ENCODE peak calls at places on chromosomes 7 and 10, in nine cellular contexts. One of them, this sample, is unnamed.
A peak's percentile ranks its signal among the peaks of the same experiment; 100 is the strongest.

GRCh38 chr7:4840097-4840501 is 21.7 kb downstream of the PAPOLB start:
- DNase-seq in KBM-7: no peak
- DNase-seq in astrocyte of the spinal cord: no peak
- DNase-seq in dermis microvascular lymphatic vessel endothelial cell: no peak
- DNase-seq in T follicular helper cell: no peak
- DNase-seq in brain microvascular endothelial cell: no peak
- DNase-seq in ureter: no peak
- DNase-seq in non-pigmented ciliary epithelial cell: no peak
- DNase-seq in suprapubic skin: no peak
- DNase-seq in this sample: no peak

GRCh38 chr7:8078418-8078817 is 109.8 kb downstream of the GLCCI1 start:
- DNase-seq in suprapubic skin: no peak
- DNase-seq in T follicular helper cell: no peak
- DNase-seq in dermis microvascular lymphatic vessel endothelial cell: no peak
- DNase-seq in astrocyte of the spinal cord: no peak
- DNase-seq in ureter: no peak
- DNase-seq in brain microvascular endothelial cell: no peak
- DNase-seq in KBM-7: no peak
- DNase-seq in non-pigmented ciliary epithelial cell: no peak
- DNase-seq in this sample: no peak

GRCh38 chr10:25758041-25758457 is 176.0 kb upstream of the MYO3A start:
- DNase-seq in non-pigmented ciliary epithelial cell: no peak
- DNase-seq in astrocyte of the spinal cord: peak; percentile 34
- DNase-seq in KBM-7: peak; percentile 46
- DNase-seq in T follicular helper cell: no peak
- DNase-seq in ureter: no peak
- DNase-seq in dermis microvascular lymphatic vessel endothelial cell: no peak
- DNase-seq in suprapubic skin: no peak
- DNase-seq in brain microvascular endothelial cell: peak; percentile 40
- DNase-seq in this sample: no peak

GRCh38 chr7:77846317-77847092 is 47.9 kb downstream of the PHTF2 start:
- DNase-seq in non-pigmented ciliary epithelial cell: no peak
- DNase-seq in dermis microvascular lymphatic vessel endothelial cell: no peak
- DNase-seq in suprapubic skin: no peak
- DNase-seq in astrocyte of the spinal cord: no peak
- DNase-seq in T follicular helper cell: no peak
- DNase-seq in ureter: no peak
- DNase-seq in brain microvascular endothelial cell: no peak
- DNase-seq in KBM-7: no peak
- DNase-seq in this sample: no peak

GRCh38 chr7:92415225-92415624 is 32.1 kb upstream of the GATAD1 start:
- DNase-seq in suprapubic skin: no peak
- DNase-seq in non-pigmented ciliary epithelial cell: no peak
- DNase-seq in brain microvascular endothelial cell: no peak
- DNase-seq in T follicular helper cell: no peak
- DNase-seq in dermis microvascular lymphatic vessel endothelial cell: no peak
- DNase-seq in ureter: no peak
- DNase-seq in astrocyte of the spinal cord: no peak
- DNase-seq in KBM-7: no peak
- DNase-seq in this sample: no peak

GRCh38 chr10:49005270-49005669 is 65.6 kb upstream of the LRRC18 start:
- DNase-seq in ureter: no peak
- DNase-seq in KBM-7: no peak
- DNase-seq in dermis microvascular lymphatic vessel endothelial cell: no peak
- DNase-seq in astrocyte of the spinal cord: no peak
- DNase-seq in brain microvascular endothelial cell: no peak
- DNase-seq in suprapubic skin: no peak
- DNase-seq in T follicular helper cell: no peak
- DNase-seq in non-pigmented ciliary epithelial cell: no peak
- DNase-seq in this sample: no peak

GRCh38 chr7:83060218-83060617 is 102.5 kb downstream of the PCLO start:
- DNase-seq in T follicular helper cell: no peak
- DNase-seq in dermis microvascular lymphatic vessel endothelial cell: no peak
- DNase-seq in KBM-7: no peak
- DNase-seq in ureter: no peak
- DNase-seq in suprapubic skin: no peak
- DNase-seq in brain microvascular endothelial cell: no peak
- DNase-seq in non-pigmented ciliary epithelial cell: no peak
- DNase-seq in astrocyte of the spinal cord: no peak
- DNase-seq in this sample: no peak

GRCh38 chr7:70693690-70694356 is 438.1 kb upstream of the GALNT17 start:
- DNase-seq in T follicular helper cell: peak; percentile 21
- DNase-seq in non-pigmented ciliary epithelial cell: no peak
- DNase-seq in dermis microvascular lymphatic vessel endothelial cell: no peak
- DNase-seq in KBM-7: peak; percentile 28
- DNase-seq in brain microvascular endothelial cell: peak; percentile 10
- DNase-seq in suprapubic skin: peak; percentile 83
- DNase-seq in ureter: peak; percentile 74
- DNase-seq in astrocyte of the spinal cord: peak; percentile 68
- DNase-seq in this sample: peak; percentile 80

GRCh38 chr10:86693721-86694369 is 25.5 kb downstream of the LDB3 start:
- DNase-seq in non-pigmented ciliary epithelial cell: no peak
- DNase-seq in dermis microvascular lymphatic vessel endothelial cell: no peak
- DNase-seq in T follicular helper cell: no peak
- DNase-seq in astrocyte of the spinal cord: peak; percentile 50
- DNase-seq in KBM-7: peak; percentile 72
- DNase-seq in ureter: no peak
- DNase-seq in brain microvascular endothelial cell: peak; percentile 41
- DNase-seq in suprapubic skin: no peak
- DNase-seq in this sample: peak; percentile 77

GRCh38 chr7:33940503-33940902 is 35.2 kb downstream of the BMPER start:
- DNase-seq in brain microvascular endothelial cell: no peak
- DNase-seq in non-pigmented ciliary epithelial cell: no peak
- DNase-seq in dermis microvascular lymphatic vessel endothelial cell: no peak
- DNase-seq in suprapubic skin: no peak
- DNase-seq in astrocyte of the spinal cord: no peak
- DNase-seq in ureter: no peak
- DNase-seq in KBM-7: no peak
- DNase-seq in T follicular helper cell: no peak
- DNase-seq in this sample: no peak

GRCh38 chr7:114481995-114482394 is 67.4 kb downstream of the FOXP2 start:
- DNase-seq in T follicular helper cell: no peak
- DNase-seq in KBM-7: no peak
- DNase-seq in dermis microvascular lymphatic vessel endothelial cell: no peak
- DNase-seq in non-pigmented ciliary epithelial cell: no peak
- DNase-seq in brain microvascular endothelial cell: peak; percentile 60
- DNase-seq in astrocyte of the spinal cord: peak; percentile 19
- DNase-seq in ureter: no peak
- DNase-seq in suprapubic skin: no peak
- DNase-seq in this sample: no peak

GRCh38 chr7:70036695-70037094 is 438.4 kb downstream of the AUTS2 start:
- DNase-seq in ureter: no peak
- DNase-seq in non-pigmented ciliary epithelial cell: no peak
- DNase-seq in astrocyte of the spinal cord: no peak
- DNase-seq in dermis microvascular lymphatic vessel endothelial cell: no peak
- DNase-seq in KBM-7: no peak
- DNase-seq in suprapubic skin: no peak
- DNase-seq in T follicular helper cell: no peak
- DNase-seq in brain microvascular endothelial cell: no peak
- DNase-seq in this sample: no peak

GRCh38 chr10:61623101-61623500 is 39.6 kb upstream of the CABCOCO1 start:
- DNase-seq in T follicular helper cell: no peak
- DNase-seq in astrocyte of the spinal cord: peak; percentile 17
- DNase-seq in brain microvascular endothelial cell: no peak
- DNase-seq in dermis microvascular lymphatic vessel endothelial cell: no peak
- DNase-seq in KBM-7: no peak
- DNase-seq in non-pigmented ciliary epithelial cell: no peak
- DNase-seq in ureter: no peak
- DNase-seq in suprapubic skin: no peak
- DNase-seq in this sample: no peak

GRCh38 chr7:112873831-112874553 is 83.8 kb upstream of the TMEM168 start:
- DNase-seq in astrocyte of the spinal cord: peak; percentile 29
- DNase-seq in T follicular helper cell: no peak
- DNase-seq in dermis microvascular lymphatic vessel endothelial cell: no peak
- DNase-seq in ureter: no peak
- DNase-seq in KBM-7: peak; percentile 54
- DNase-seq in suprapubic skin: no peak
- DNase-seq in non-pigmented ciliary epithelial cell: no peak
- DNase-seq in brain microvascular endothelial cell: no peak
- DNase-seq in this sample: no peak

GRCh38 chr10:94320285-94320914 is 42.3 kb downstream of the NOC3L start:
- DNase-seq in astrocyte of the spinal cord: peak; percentile 69
- DNase-seq in ureter: peak; percentile 73
- DNase-seq in suprapubic skin: no peak
- DNase-seq in T follicular helper cell: peak; percentile 41
- DNase-seq in dermis microvascular lymphatic vessel endothelial cell: peak; percentile 46
- DNase-seq in KBM-7: peak; percentile 69
- DNase-seq in non-pigmented ciliary epithelial cell: no peak
- DNase-seq in brain microvascular endothelial cell: peak; percentile 56
- DNase-seq in this sample: peak; percentile 74

GRCh38 chr7:155795401-155795800 is 16.9 kb downstream of the SHH start:
- DNase-seq in KBM-7: no peak
- DNase-seq in dermis microvascular lymphatic vessel endothelial cell: no peak
- DNase-seq in T follicular helper cell: no peak
- DNase-seq in brain microvascular endothelial cell: no peak
- DNase-seq in ureter: no peak
- DNase-seq in astrocyte of the spinal cord: no peak
- DNase-seq in suprapubic skin: no peak
- DNase-seq in non-pigmented ciliary epithelial cell: no peak
- DNase-seq in this sample: no peak

GRCh38 chr7:108109216-108109908 is 20.8 kb downstream of the LAMB4 start:
- DNase-seq in astrocyte of the spinal cord: no peak
- DNase-seq in brain microvascular endothelial cell: no peak
- DNase-seq in KBM-7: peak; percentile 49
- DNase-seq in dermis microvascular lymphatic vessel endothelial cell: no peak
- DNase-seq in non-pigmented ciliary epithelial cell: no peak
- DNase-seq in ureter: no peak
- DNase-seq in T follicular helper cell: no peak
- DNase-seq in suprapubic skin: no peak
- DNase-seq in this sample: no peak

GRCh38 chr10:58756126-58756525 is 243.5 kb downstream of the BICC1 start:
- DNase-seq in non-pigmented ciliary epithelial cell: peak; percentile 68
- DNase-seq in T follicular helper cell: no peak
- DNase-seq in KBM-7: no peak
- DNase-seq in dermis microvascular lymphatic vessel endothelial cell: no peak
- DNase-seq in ureter: no peak
- DNase-seq in astrocyte of the spinal cord: peak; percentile 66
- DNase-seq in suprapubic skin: no peak
- DNase-seq in brain microvascular endothelial cell: peak; percentile 57
- DNase-seq in this sample: no peak

GRCh38 chr7:108442039-108442568 is 14.1 kb downstream of the NRCAM start:
- DNase-seq in brain microvascular endothelial cell: no peak
- DNase-seq in astrocyte of the spinal cord: no peak
- DNase-seq in ureter: no peak
- DNase-seq in KBM-7: no peak
- DNase-seq in non-pigmented ciliary epithelial cell: no peak
- DNase-seq in T follicular helper cell: no peak
- DNase-seq in dermis microvascular lymphatic vessel endothelial cell: no peak
- DNase-seq in suprapubic skin: no peak
- DNase-seq in this sample: no peak

GRCh38 chr7:69147631-69148030 is 450.6 kb upstream of the AUTS2 start:
- DNase-seq in suprapubic skin: no peak
- DNase-seq in dermis microvascular lymphatic vessel endothelial cell: no peak
- DNase-seq in brain microvascular endothelial cell: no peak
- DNase-seq in KBM-7: no peak
- DNase-seq in non-pigmented ciliary epithelial cell: no peak
- DNase-seq in astrocyte of the spinal cord: no peak
- DNase-seq in ureter: no peak
- DNase-seq in T follicular helper cell: no peak
- DNase-seq in this sample: no peak

GRCh38 chr10:6751363-6751762 is 171.3 kb upstream of the PRKCQ start:
- DNase-seq in KBM-7: no peak
- DNase-seq in non-pigmented ciliary epithelial cell: no peak
- DNase-seq in T follicular helper cell: no peak
- DNase-seq in astrocyte of the spinal cord: no peak
- DNase-seq in ureter: no peak
- DNase-seq in suprapubic skin: no peak
- DNase-seq in brain microvascular endothelial cell: no peak
- DNase-seq in dermis microvascular lymphatic vessel endothelial cell: no peak
- DNase-seq in this sample: no peak

GRCh38 chr7:66247387-66248078 is 42.4 kb downstream of the TPST1 start:
- DNase-seq in non-pigmented ciliary epithelial cell: no peak
- DNase-seq in brain microvascular endothelial cell: peak; percentile 13
- DNase-seq in KBM-7: no peak
- DNase-seq in suprapubic skin: no peak
- DNase-seq in astrocyte of the spinal cord: no peak
- DNase-seq in ureter: no peak
- DNase-seq in T follicular helper cell: no peak
- DNase-seq in dermis microvascular lymphatic vessel endothelial cell: no peak
- DNase-seq in this sample: no peak

GRCh38 chr10:4721994-4722753 is 103.8 kb upstream of the AKR1E2 start:
- DNase-seq in astrocyte of the spinal cord: peak; percentile 56
- DNase-seq in dermis microvascular lymphatic vessel endothelial cell: no peak
- DNase-seq in suprapubic skin: peak; percentile 73
- DNase-seq in T follicular helper cell: no peak
- DNase-seq in ureter: no peak
- DNase-seq in KBM-7: no peak
- DNase-seq in brain microvascular endothelial cell: peak; percentile 24
- DNase-seq in non-pigmented ciliary epithelial cell: peak; percentile 19
- DNase-seq in this sample: no peak

GRCh38 chr10:58712982-58713381 is 200.3 kb downstream of the BICC1 start:
- DNase-seq in dermis microvascular lymphatic vessel endothelial cell: no peak
- DNase-seq in T follicular helper cell: no peak
- DNase-seq in astrocyte of the spinal cord: no peak
- DNase-seq in non-pigmented ciliary epithelial cell: no peak
- DNase-seq in ureter: no peak
- DNase-seq in brain microvascular endothelial cell: no peak
- DNase-seq in KBM-7: no peak
- DNase-seq in suprapubic skin: no peak
- DNase-seq in this sample: no peak

GRCh38 chr7:18638594-18639452 is 143.3 kb downstream of the HDAC9 start:
- DNase-seq in suprapubic skin: no peak
- DNase-seq in KBM-7: no peak
- DNase-seq in astrocyte of the spinal cord: peak; percentile 19
- DNase-seq in ureter: no peak
- DNase-seq in dermis microvascular lymphatic vessel endothelial cell: peak; percentile 30
- DNase-seq in T follicular helper cell: no peak
- DNase-seq in non-pigmented ciliary epithelial cell: peak; percentile 26
- DNase-seq in brain microvascular endothelial cell: peak; percentile 67
- DNase-seq in this sample: no peak

GRCh38 chr10:120508393-120508792 is 51.4 kb downstream of the PLPP4 start:
- DNase-seq in astrocyte of the spinal cord: peak; percentile 96
- DNase-seq in non-pigmented ciliary epithelial cell: peak; percentile 93
- DNase-seq in T follicular helper cell: no peak
- DNase-seq in dermis microvascular lymphatic vessel endothelial cell: no peak
- DNase-seq in brain microvascular endothelial cell: peak; percentile 64
- DNase-seq in KBM-7: no peak
- DNase-seq in ureter: no peak
- DNase-seq in suprapubic skin: no peak
- DNase-seq in this sample: no peak

GRCh38 chr10:88544140-88544870 is 38.8 kb downstream of the RNLS start:
- DNase-seq in T follicular helper cell: no peak
- DNase-seq in brain microvascular endothelial cell: no peak
- DNase-seq in dermis microvascular lymphatic vessel endothelial cell: no peak
- DNase-seq in non-pigmented ciliary epithelial cell: no peak
- DNase-seq in suprapubic skin: no peak
- DNase-seq in KBM-7: no peak
- DNase-seq in astrocyte of the spinal cord: no peak
- DNase-seq in ureter: no peak
- DNase-seq in this sample: no peak

GRCh38 chr7:36473454-36474282 is 84.0 kb downstream of the ANLN start:
- DNase-seq in T follicular helper cell: no peak
- DNase-seq in suprapubic skin: no peak
- DNase-seq in ureter: no peak
- DNase-seq in dermis microvascular lymphatic vessel endothelial cell: no peak
- DNase-seq in KBM-7: peak; percentile 56
- DNase-seq in brain microvascular endothelial cell: no peak
- DNase-seq in astrocyte of the spinal cord: no peak
- DNase-seq in non-pigmented ciliary epithelial cell: no peak
- DNase-seq in this sample: no peak

GRCh38 chr7:7201583-7202374 is 19.4 kb downstream of the C1GALT1 start:
- DNase-seq in non-pigmented ciliary epithelial cell: no peak
- DNase-seq in dermis microvascular lymphatic vessel endothelial cell: no peak
- DNase-seq in T follicular helper cell: peak; percentile 10
- DNase-seq in astrocyte of the spinal cord: no peak
- DNase-seq in KBM-7: peak; percentile 47
- DNase-seq in suprapubic skin: no peak
- DNase-seq in brain microvascular endothelial cell: no peak
- DNase-seq in ureter: peak; percentile 83
- DNase-seq in this sample: no peak

GRCh38 chr7:143901360-143901709 is 641 bp downstream of the TCAF1 start:
- DNase-seq in brain microvascular endothelial cell: peak; percentile 52
- DNase-seq in astrocyte of the spinal cord: peak; percentile 62
- DNase-seq in suprapubic skin: no peak
- DNase-seq in non-pigmented ciliary epithelial cell: no peak
- DNase-seq in KBM-7: no peak
- DNase-seq in T follicular helper cell: no peak
- DNase-seq in ureter: peak; percentile 52
- DNase-seq in dermis microvascular lymphatic vessel endothelial cell: no peak
- DNase-seq in this sample: no peak

GRCh38 chr10:69269761-69270160 is 8.5 kb upstream of the HK1 start:
- DNase-seq in KBM-7: no peak
- DNase-seq in dermis microvascular lymphatic vessel endothelial cell: no peak
- DNase-seq in suprapubic skin: no peak
- DNase-seq in brain microvascular endothelial cell: no peak
- DNase-seq in non-pigmented ciliary epithelial cell: no peak
- DNase-seq in ureter: no peak
- DNase-seq in T follicular helper cell: no peak
- DNase-seq in astrocyte of the spinal cord: no peak
- DNase-seq in this sample: no peak

This sample was measured in right atrium auricular region.